ENCODE peak calls at places on chromosomes 4 and X, in nine cellular contexts. P is stimulated activated CD8-positive, alpha-beta memory T cell treated with anti-CD3 and anti-CD28 coated beads, Interleukin-7, amount 100 ng/mL, for 1 hour; G is stimulated activated CD4-positive, alpha-beta T cell treated with anti-CD3 and anti-CD28 coated beads, Interleukin-4, amount 100 ng/mL, for 4 hours; Z is NAMALWA; X is cardiac muscle cell; S is AG09309; Q is left ventricle myocardium superior; E is foreskin fibroblast; R is cardiac fibroblast. J is an unnamed sample.

GRCh38 chr4:93184093-93184492 is 644.5 kb upstream of the ATOH1 start:
- DNase-seq in P (no peak), G (no peak), Z (no peak), X (no peak), S (no peak), Q (no peak), E (no peak), R (no peak), J (peak)

GRCh38 chrX:103437147-103437873 is 61.0 kb downstream of the BEX3 start:
- DNase-seq in P (no peak), G (no peak), Z (no peak), X (no peak), S (no peak), Q (no peak), E (no peak), R (peak), J (no peak)

GRCh38 chrX:128754130-128754529 is 701.9 kb upstream of the ACTRT1 start:
- DNase-seq in P (no peak), G (no peak), Z (no peak), X (no peak), S (no peak), Q (no peak), E (no peak), R (no peak), J (no peak)

GRCh38 chr4:118372251-118372650 is 19.4 kb upstream of the PRSS12 start:
- DNase-seq in P (no peak), G (no peak), Z (no peak), X (no peak), S (no peak), Q (no peak), E (no peak), R (no peak), J (no peak)

GRCh38 chr4:22978656-22979055 is 285.9 kb downstream of the GBA3 start:
- DNase-seq in P (no peak), G (no peak), Z (no peak), X (no peak), S (no peak), Q (no peak), E (no peak), R (no peak), J (peak)

GRCh38 chrX:19513383-19513782 is 1.9 kb downstream of the MAP3K15 start:
- DNase-seq in P (no peak), G (no peak), Z (no peak), X (no peak), S (no peak), Q (no peak), E (no peak), R (no peak), J (peak)

GRCh38 chrX:85903692-85904471 is 143.5 kb downstream of the CHM start:
- DNase-seq in P (no peak), G (no peak), Z (no peak), X (no peak), S (no peak), Q (no peak), E (no peak), R (no peak), J (peak)

GRCh38 chrX:130754353-130754752 is 148.7 kb downstream of the ENOX2 start:
- DNase-seq in P (no peak), G (no peak), Z (no peak), X (no peak), S (no peak), Q (no peak), E (no peak), R (no peak), J (no peak)

GRCh38 chrX:1581132-1581531 is 10.3 kb upstream of the AKAP17A start:
- DNase-seq in P (no peak), G (peak), Z (peak), X (peak), S (no peak), Q (no peak), E (no peak), R (peak), J (peak)

GRCh38 chr4:41396214-41396613 is 139.5 kb downstream of the UCHL1 start:
- DNase-seq in P (no peak), G (no peak), Z (no peak), X (no peak), S (no peak), Q (no peak), E (no peak), R (no peak), J (no peak)

GRCh38 chrX:123202523-123202922 is 18.4 kb downstream of the GRIA3 start:
- DNase-seq in P (no peak), G (no peak), Z (no peak), X (no peak), S (no peak), Q (no peak), E (no peak), R (no peak), J (no peak)

GRCh38 chrX:131728295-131729145 is 184.6 kb downstream of the OR13H1 start:
- DNase-seq in P (peak), G (no peak), Z (no peak), X (no peak), S (peak), Q (no peak), E (no peak), R (no peak), J (peak)

GRCh38 chrX:130097507-130098201 is 12.6 kb downstream of the ELF4 start:
- DNase-seq in P (no peak), G (no peak), Z (no peak), X (no peak), S (no peak), Q (peak), E (no peak), R (no peak), J (no peak)

GRCh38 chr4:125704726-125705125 is 390.0 kb downstream of the FAT4 start:
- DNase-seq in P (no peak), G (no peak), Z (no peak), X (peak), S (peak), Q (no peak), E (no peak), R (peak), J (no peak)

GRCh38 chr4:76850010-76850441 is 47.9 kb downstream of the SOWAHB start:
- DNase-seq in P (no peak), G (no peak), Z (no peak), X (peak), S (peak), Q (no peak), E (peak), R (peak), J (peak)

GRCh38 chr4:110669663-110670062 is 46.8 kb upstream of the PITX2 start:
- DNase-seq in P (no peak), G (no peak), Z (no peak), X (no peak), S (no peak), Q (no peak), E (no peak), R (no peak), J (no peak)